ENCODE peak calls at places on chromosome X, in six cellular contexts. I is esophagus muscularis mucosa, W is hepatocyte, K is psoas muscle, X is astrocyte of the spinal cord, L is brain microvascular endothelial cell. H is an unnamed sample.

GRCh38 chrX:49053223-49054072 is 5.4 kb upstream of the CCDC120 start:
- DNase-seq in W (peak), I (no peak), K (peak), X (peak), L (peak), H (peak)

GRCh38 chrX:132714913-132715312 is 226.1 kb upstream of the MBNL3 start:
- DNase-seq in W (no peak), I (no peak), L (no peak), X (no peak), K (no peak), H (no peak)

GRCh38 chrX:152575331-152575730 is 62.4 kb upstream of the GABRQ start:
- DNase-seq in W (no peak), K (no peak), X (no peak), L (no peak), I (no peak), H (no peak)

GRCh38 chrX:17425151-17425550 is 50.2 kb downstream of the NHS start:
- DNase-seq in K (no peak), L (no peak), X (no peak), W (no peak), I (no peak), H (no peak)

GRCh38 chrX:129634541-129634940 is 20.2 kb downstream of the APLN start:
- DNase-seq in K (no peak), L (peak), W (no peak), X (no peak), I (no peak), H (no peak)

GRCh38 chrX:131792789-131793462 is 230.2 kb upstream of the STK26 start:
- DNase-seq in W (no peak), L (peak), X (peak), K (peak), I (no peak), H (no peak)

GRCh38 chrX:122572461-122572860 is 611.6 kb upstream of the GRIA3 start:
- DNase-seq in X (peak), W (no peak), L (no peak), K (no peak), I (no peak), H (peak)

GRCh38 chrX:134798472-134798871 is 140.2 kb upstream of the PLAC1 start:
- DNase-seq in W (no peak), I (no peak), K (no peak), X (no peak), L (no peak), H (no peak)

GRCh38 chrX:153700376-153700945 is 12.7 kb downstream of the SLC6A8 start:
- DNase-seq in X (no peak), L (no peak), K (peak), I (no peak), W (no peak), H (no peak)

GRCh38 chrX:107565916-107566602 is 62.3 kb upstream of the PRPS1 start:
- DNase-seq in W (peak), L (peak), K (no peak), X (peak), I (no peak), H (peak)

GRCh38 chrX:82370978-82371646 is 1137.0 kb upstream of the POU3F4 start:
- DNase-seq in L (no peak), W (no peak), X (no peak), I (no peak), K (no peak), H (no peak)

GRCh38 chrX:1554469-1555210 is 17.7 kb upstream of the P2RY8 start:
- DNase-seq in L (no peak), K (no peak), I (peak), X (no peak), W (no peak), H (no peak)

GRCh38 chrX:15418041-15418706 is 34.0 kb upstream of the VEGFD start:
- DNase-seq in X (no peak), K (no peak), I (no peak), W (no peak), L (no peak), H (peak)

GRCh38 chrX:23557070-23557469 is 110.2 kb upstream of the PRDX4 start:
- DNase-seq in K (no peak), W (no peak), X (no peak), L (no peak), I (no peak), H (no peak)

GRCh38 chrX:132940727-132941162 is 17.7 kb downstream of the HS6ST2 start:
- DNase-seq in K (no peak), X (no peak), W (no peak), I (no peak), L (no peak), H (no peak)

GRCh38 chrX:143472334-143472938 is 44.8 kb downstream of the SPANXN3 start:
- DNase-seq in K (no peak), X (no peak), W (no peak), I (no peak), L (no peak), H (no peak)

GRCh38 chrX:38127961-38128360 is 92.7 kb downstream of the SRPX start:
- DNase-seq in I (no peak), K (no peak), W (no peak), X (no peak), L (no peak), H (no peak)

GRCh38 chrX:71871367-71871766 is 39.3 kb upstream of the NHSL2 start:
- DNase-seq in W (no peak), I (no peak), L (peak), K (no peak), X (peak), H (peak)

GRCh38 chrX:47482065-47482511 is 934 bp downstream of the ZNF41 start:
- DNase-seq in L (no peak), W (no peak), X (no peak), I (no peak), K (no peak), H (no peak)

GRCh38 chrX:150982235-150982785 is 825 bp upstream of the HMGB3 start:
- DNase-seq in K (no peak), I (no peak), L (no peak), X (no peak), W (no peak), H (no peak)

GRCh38 chrX:120768254-120768653 is 107.4 kb downstream of the CT47B1 start:
- DNase-seq in W (no peak), K (no peak), L (no peak), I (no peak), X (peak), H (no peak)

GRCh38 chrX:72306851-72307645 is 1.3 kb upstream of the CITED1 start:
- DNase-seq in L (peak), X (peak), I (no peak), K (peak), W (peak), H (peak)

GRCh38 chrX:51148848-51149247 is 183.8 kb upstream of the NUDT10 start:
- DNase-seq in K (no peak), W (peak), X (no peak), L (no peak), I (no peak), H (peak)

GRCh38 chrX:34629572-34629971 is 27.5 kb downstream of the TMEM47 start:
- DNase-seq in X (peak), W (no peak), K (no peak), I (no peak), L (no peak), H (peak)

GRCh38 chrX:2656243-2656836 is 34.8 kb upstream of the CD99 start:
- DNase-seq in K (no peak), I (no peak), W (no peak), X (no peak), L (no peak), H (no peak)

GRCh38 chrX:72169008-72169728 is 12.4 kb upstream of the PIN4 start:
- DNase-seq in I (no peak), W (no peak), K (no peak), L (no peak), X (no peak), H (peak)

GRCh38 chrX:30874851-30875250 is 14.2 kb downstream of the TAB3 start:
- DNase-seq in I (no peak), K (no peak), X (no peak), L (no peak), W (no peak), H (peak)

GRCh38 chrX:43750248-43750676 is 94.2 kb downstream of the MAOA start:
- DNase-seq in I (no peak), L (peak), X (peak), W (peak), K (peak), H (peak)

GRCh38 chrX:136395271-136395670 is 92.5 kb upstream of the BRS3 start:
- DNase-seq in L (no peak), K (no peak), W (no peak), I (no peak), X (no peak), H (no peak)

GRCh38 chrX:130669233-130669632 is 233.8 kb downstream of the ENOX2 start:
- DNase-seq in L (no peak), I (no peak), K (no peak), W (no peak), X (peak), H (peak)

GRCh38 chrX:2243913-2244460 is 256.8 kb downstream of the DHRSX start:
- DNase-seq in W (no peak), I (no peak), L (no peak), X (peak), K (no peak), H (no peak)

GRCh38 chrX:154304901-154305300 is 9.3 kb downstream of the TKTL1 start:
- DNase-seq in W (no peak), I (no peak), X (no peak), K (no peak), L (no peak), H (no peak)

GRCh38 chrX:28520786-28521185 is 66.5 kb upstream of the IL1RAPL1 start:
- DNase-seq in K (no peak), W (no peak), I (no peak), X (no peak), L (no peak), H (no peak)

GRCh38 chrX:109857898-109858297 is 124.8 kb upstream of the ACSL4 start:
- DNase-seq in W (no peak), X (peak), I (no peak), K (no peak), L (no peak), H (peak)

GRCh38 chrX:23901805-23902204 is 5.9 kb downstream of the APOO start:
- DNase-seq in I (no peak), L (peak), X (peak), W (peak), K (no peak), H (peak)

GRCh38 chrX:10098235-10098819 is 58.4 kb upstream of the CLCN4 start:
- DNase-seq in X (no peak), L (no peak), W (no peak), K (no peak), I (no peak), H (no peak)

DNA sequence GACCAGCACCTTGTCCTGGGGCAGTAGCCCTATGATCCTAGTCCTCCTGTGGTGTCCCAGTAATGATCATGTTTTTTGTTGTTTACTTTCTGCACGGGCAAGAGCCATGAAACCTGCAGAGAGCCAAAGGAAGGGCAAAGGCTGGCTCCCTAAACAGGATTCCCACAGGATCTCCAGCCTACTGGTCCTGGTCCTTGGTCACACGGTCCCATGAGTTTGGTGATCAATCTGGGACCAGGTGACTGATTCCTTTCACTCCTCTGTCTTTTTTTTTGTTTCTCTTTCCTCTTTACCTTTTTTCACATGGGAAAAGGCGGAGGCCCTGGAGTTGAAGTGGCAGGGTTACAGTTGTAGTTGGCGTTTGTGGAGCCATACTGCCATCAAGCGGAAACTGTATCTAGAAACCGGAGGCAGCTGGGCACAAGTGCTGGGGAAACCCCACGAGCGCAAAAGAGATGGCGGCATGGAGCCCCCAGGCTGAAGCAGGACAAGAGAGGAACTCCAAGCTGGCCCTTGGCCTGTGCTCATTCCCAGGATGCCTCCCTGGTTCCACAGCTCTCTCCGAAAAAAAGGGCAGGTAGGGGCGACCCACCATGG is 34.6 kb downstream of the NBDY start:
- DNase-seq in W (no peak), L (peak), I (no peak), X (peak), K (peak), H (no peak)
- TF ChIP-seq CTCF in W (no peak), L (no peak), I (peak), X (peak), K (peak), H (no peak)

GRCh38 chrX:139929876-139930275 is 3.0 kb downstream of the ATP11C start:
- DNase-seq in K (no peak), W (no peak), L (no peak), I (no peak), X (no peak), H (no peak)
- H3K4me3 ChIP-seq in K (no peak), W (no peak), L (no peak), I (no peak), X (no peak), H (no peak)

DNA sequence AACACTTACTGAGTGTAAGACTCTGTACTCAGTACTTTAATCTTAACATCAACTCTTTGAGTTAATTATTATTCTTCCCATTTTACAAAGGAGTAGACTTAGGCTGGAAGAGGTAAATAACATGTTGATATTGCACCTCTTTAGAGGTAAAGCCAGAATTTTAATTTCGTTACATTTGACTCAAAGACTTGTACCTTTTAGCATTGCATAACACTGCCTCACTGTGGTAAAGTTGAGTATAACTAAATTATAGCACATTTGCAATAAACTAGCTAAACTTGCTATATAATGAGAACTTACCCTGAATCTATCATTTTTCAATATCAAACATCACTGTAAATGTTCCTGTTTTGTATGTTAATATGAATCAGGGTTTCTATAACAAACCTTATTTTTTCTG is 218.5 kb downstream of the PRR32 start:
- DNase-seq in I (no peak), W (no peak), L (no peak), K (no peak), X (no peak), H (no peak)
- TF ChIP-seq CTCF in I (no peak), W (peak), L (no peak), K (no peak), X (no peak), H (no peak)

GRCh38 chrX:53718073-53718472 is 31.6 kb upstream of the HUWE1 start:
- DNase-seq in L (no peak), I (no peak), K (no peak), X (no peak), W (no peak), H (no peak)

GRCh38 chrX:53714580-53715335 is 28.2 kb upstream of the HUWE1 start:
- DNase-seq in X (peak), W (no peak), L (peak), I (no peak), K (no peak), H (peak)

GRCh38 chrX:53715336-53715924 is 28.9 kb upstream of the HUWE1 start:
- DNase-seq in K (no peak), I (no peak), L (no peak), W (no peak), X (no peak), H (no peak)

GRCh38 chrX:53716328-53717088 is 30.0 kb upstream of the HUWE1 start:
- DNase-seq in X (peak), I (no peak), K (no peak), W (no peak), L (no peak), H (no peak)

GRCh38 chrX:53717205-53717604 is 30.7 kb upstream of the HUWE1 start:
- DNase-seq in K (no peak), X (no peak), W (no peak), L (no peak), I (no peak), H (no peak)
- H3K4me3 ChIP-seq in K (no peak), X (no peak), W (no peak), L (no peak), I (no peak), H (no peak)

GRCh38 chrX:41333994-41334865 is at the start of gene DDX3X:
- DNase-seq in K (peak), W (peak), I (peak), L (peak), X (peak), H (peak)
- TF ChIP-seq CTCF in K (peak), W (no peak), I (peak), L (peak), X (peak), H (no peak)

DNA sequence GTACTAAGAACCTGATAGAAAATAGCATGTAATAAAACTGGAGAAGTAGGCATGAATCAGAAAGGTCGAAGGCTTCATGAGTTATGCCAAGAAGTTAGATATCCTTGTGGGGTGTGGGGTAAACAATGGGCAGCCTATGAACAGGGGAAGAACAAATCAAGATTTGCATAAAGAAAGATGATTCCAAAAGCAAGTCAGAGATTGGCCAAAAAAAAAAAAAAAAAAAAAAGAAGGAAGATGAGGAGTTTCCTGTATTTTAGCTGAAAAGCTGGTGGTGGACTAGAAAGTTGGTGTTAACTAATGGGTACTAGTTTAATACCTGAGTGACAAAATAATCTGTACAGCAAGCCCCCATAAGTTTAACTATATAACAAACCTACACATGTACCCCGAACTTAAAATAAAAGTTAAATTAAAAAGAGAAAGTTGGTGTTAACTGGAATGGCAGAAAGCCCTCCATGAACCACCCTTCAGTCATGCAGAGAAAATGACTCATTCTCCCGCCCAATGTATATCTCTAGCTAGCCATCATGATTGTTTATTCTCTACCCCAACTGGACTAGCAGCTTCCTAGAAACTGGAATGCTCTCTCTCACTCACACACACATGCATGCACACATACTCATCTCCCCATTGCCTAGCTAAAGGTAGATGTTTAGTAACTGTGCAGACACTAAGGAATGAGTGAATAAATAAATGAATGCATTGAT is 41.7 kb downstream of the ATP11C start:
- DNase-seq in K (no peak), L (peak), I (no peak), W (no peak), X (peak), H (peak)
- H3K4me3 ChIP-seq in K (no peak), L (no peak), I (no peak), W (no peak), X (no peak), H (no peak)

GRCh38 chrX:104329731-104330130 is 75.0 kb upstream of the ESX1 start:
- DNase-seq in L (no peak), X (no peak), K (no peak), I (no peak), W (no peak), H (no peak)
- TF ChIP-seq CTCF in L (no peak), X (no peak), K (no peak), I (no peak), W (no peak), H (no peak)

GRCh38 chrX:5236749-5237148 is 991.9 kb downstream of the NLGN4X start:
- DNase-seq in L (no peak), X (no peak), K (no peak), W (no peak), I (no peak), H (no peak)

GRCh38 chrX:5236096-5236495 is 992.6 kb downstream of the NLGN4X start:
- DNase-seq in I (no peak), X (no peak), W (peak), L (no peak), K (no peak), H (no peak)

DNA sequence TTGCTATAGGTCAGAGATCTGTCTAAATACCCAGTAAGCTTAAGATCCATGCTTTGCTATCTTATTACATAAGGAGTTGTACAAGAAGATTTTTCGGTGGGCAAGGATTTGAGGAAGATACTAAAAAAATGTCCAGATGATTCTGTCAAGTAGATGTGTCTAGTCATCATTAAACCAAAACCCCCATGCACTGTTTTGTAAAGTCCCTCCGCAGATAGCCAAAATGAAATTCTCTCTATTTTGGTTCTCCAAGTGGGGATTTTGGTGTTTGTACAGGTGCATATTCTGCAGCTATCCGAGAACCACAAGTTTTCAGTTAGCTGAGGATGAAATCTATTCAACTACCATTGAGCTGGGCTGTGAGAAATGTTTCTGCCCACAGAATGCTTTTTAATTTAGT is 994.8 kb downstream of the NLGN4X start:
- DNase-seq in X (no peak), L (no peak), K (no peak), I (no peak), W (no peak), H (no peak)
- H3K4me3 ChIP-seq in X (no peak), L (no peak), K (no peak), I (no peak), W (no peak), H (no peak)

GRCh38 chrX:70196961-70197805 is 19.9 kb downstream of the DGAT2L6 start:
- DNase-seq in W (peak), X (peak), L (peak), K (no peak), I (no peak), H (peak)
- TF ChIP-seq CTCF in W (peak), X (peak), L (peak), K (peak), I (peak), H (peak)